ENCODE peak calls at places on chromosomes 5 and 9, in nine cellular contexts. T is OCI-LY7; V is heart right ventricle; J is NCI-H187 treated with DMSO at 0.1 percent for 48 hours; I is stimulated activated CD4-positive, alpha-beta T cell treated with anti-CD3 and anti-CD28 coated beads, Interleukin-1b, Interleukin-23, amount 100 ng/mL, for 1 hour; X is HFFc6; K is activated CD4-positive, alpha-beta memory T cell treated with anti-CD3 and anti-CD28 coated beads, Interleukin-2, amount 10 ng/mL, durations not matched to agents 7 days and 5 days; B is uterus; G is DMS79 treated with DMSO at 0.1 percent for 48 hours. H is an unnamed sample.

GRCh38 chr5:119393201-119393691 is 37.4 kb downstream of the TNFAIP8 start:
- DNase-seq in G (no peak), V (no peak), K (no peak), B (no peak), I (no peak), X (peak; percentile 36), T (no peak), J (no peak), H (no peak)

GRCh38 chr5:95936812-95937397 is 24.7 kb downstream of the ELL2 start:
- DNase-seq in K (no peak), J (no peak), T (no peak), X (no peak), V (no peak), G (no peak), B (no peak), I (no peak), H (no peak)

GRCh38 chr5:45622365-45622764 is 73.8 kb downstream of the HCN1 start:
- DNase-seq in G (no peak), V (no peak), T (no peak), B (no peak), X (no peak), J (no peak), K (no peak), I (no peak), H (no peak)

GRCh38 chr9:504921-505821 is 290.5 kb downstream of the DOCK8 start:
- DNase-seq in G (no peak), B (peak; percentile 39), K (no peak), I (no peak), J (no peak), X (no peak), V (peak; percentile 14), T (peak; percentile 32), H (no peak)

GRCh38 chr5:5575461-5575860 is 153.0 kb downstream of the ICE1 start:
- DNase-seq in K (no peak), X (no peak), G (no peak), T (no peak), V (no peak), B (no peak), I (no peak), J (no peak), H (no peak)

GRCh38 chr5:150788974-150789373 is 10.4 kb downstream of the SMIM3 start:
- DNase-seq in I (no peak), J (no peak), T (no peak), B (no peak), G (no peak), K (no peak), X (no peak), V (no peak), H (no peak)

GRCh38 chr5:67246108-67246507 is 49.5 kb upstream of the CD180 start:
- DNase-seq in I (no peak), T (peak; percentile 77), G (peak; percentile 71), J (peak; percentile 46), X (peak; percentile 63), K (no peak), B (no peak), V (peak; percentile 50), H (peak; percentile 54)

GRCh38 chr5:52922384-52922783 is 66.8 kb upstream of the ITGA2 start:
- DNase-seq in J (no peak), T (no peak), K (no peak), V (no peak), G (no peak), B (no peak), X (peak; percentile 91), I (no peak), H (no peak)

GRCh38 chr5:73419414-73420390 is 28.9 kb downstream of the FOXD1 start:
- DNase-seq in J (no peak), X (no peak), T (no peak), B (no peak), G (peak; percentile 29), K (no peak), I (no peak), V (no peak), H (no peak)

GRCh38 chr5:31407921-31408714 is 123.8 kb downstream of the DROSHA start:
- DNase-seq in J (no peak), B (no peak), G (no peak), I (no peak), X (peak; percentile 38), K (no peak), T (no peak), V (no peak), H (no peak)

GRCh38 chr5:132963175-132964104 is at the start of gene AFF4:
- DNase-seq in T (peak; percentile 95), X (peak; percentile 94), K (peak; percentile 90), J (peak; percentile 22), G (peak; percentile 58), I (peak; percentile 68), V (peak; percentile 96), B (peak; percentile 95), H (peak; percentile 94)

GRCh38 chr9:89864257-89864656 is 259.4 kb downstream of the GADD45G start:
- DNase-seq in T (no peak), V (no peak), B (no peak), X (no peak), K (no peak), J (no peak), G (peak; percentile 26), I (no peak), H (peak; percentile 56)

GRCh38 chr5:53782620-53783019 is 222.2 kb downstream of the NDUFS4 start:
- DNase-seq in I (no peak), T (no peak), B (no peak), X (no peak), G (peak; percentile 28), V (no peak), J (no peak), K (no peak), H (peak; percentile 88)

GRCh38 chr5:142782976-142783539 is 12.9 kb downstream of the ARHGAP26 start:
- DNase-seq in G (no peak), K (no peak), B (peak; percentile 87), J (no peak), V (peak; percentile 81), T (no peak), I (no peak), X (no peak), H (no peak)

GRCh38 chr9:123642291-123643278 is 286.6 kb downstream of the CRB2 start:
- DNase-seq in V (peak; percentile 58), I (no peak), B (peak; percentile 31), X (no peak), J (peak; percentile 72), G (peak; percentile 97), K (no peak), T (no peak), H (peak; percentile 52)

GRCh38 chr5:14503017-14503680 is 78.4 kb upstream of the OTULINL start:
- DNase-seq in K (no peak), X (no peak), B (no peak), G (no peak), J (no peak), T (no peak), V (no peak), I (no peak), H (no peak)

GRCh38 chr5:90873033-90873517 is 314.5 kb downstream of the ADGRV1 start:
- DNase-seq in K (no peak), J (no peak), B (no peak), G (no peak), V (no peak), I (no peak), T (no peak), X (no peak), H (no peak)

GRCh38 chr5:77644443-77645157 is 6.1 kb upstream of the OTP start:
- DNase-seq in B (no peak), J (no peak), V (no peak), T (no peak), I (no peak), K (no peak), X (no peak), G (peak; percentile 9), H (peak; percentile 12)

GRCh38 chr5:86780018-86780417 is 162.3 kb downstream of the COX7C start:
- DNase-seq in T (no peak), I (no peak), J (no peak), G (no peak), X (no peak), B (no peak), V (no peak), K (no peak), H (no peak)

GRCh38 chr5:96074460-96075254 is 113.0 kb upstream of the ELL2 start:
- DNase-seq in V (no peak), J (no peak), I (no peak), X (no peak), T (no peak), G (no peak), B (no peak), K (no peak), H (no peak)

GRCh38 chr5:40436535-40437237 is 243.0 kb upstream of the PTGER4 start:
- DNase-seq in K (peak; percentile 49), T (no peak), J (no peak), I (no peak), B (no peak), G (no peak), V (no peak), X (no peak), H (no peak)

GRCh38 chr5:61301345-61301744 is 30.7 kb upstream of the ZSWIM6 start:
- DNase-seq in J (no peak), B (no peak), V (no peak), K (no peak), I (no peak), G (no peak), X (peak; percentile 77), T (no peak), H (no peak)

GRCh38 chr9:69122086-69122390 is 52.0 kb upstream of the TJP2 start:
- DNase-seq in K (peak; percentile 47), J (peak; percentile 5), X (peak; percentile 52), V (peak; percentile 73), I (no peak), T (no peak), B (peak; percentile 50), G (peak; percentile 44), H (peak; percentile 66)

GRCh38 chr9:35791321-35791921 is at the start of gene NPR2:
- DNase-seq in G (no peak), J (no peak), T (no peak), K (no peak), I (no peak), B (peak; percentile 67), V (peak; percentile 30), X (no peak), H (no peak)

GRCh38 chr5:103617090-103617489 is 54.5 kb upstream of the NUDT12 start:
- DNase-seq in G (no peak), B (no peak), T (no peak), J (no peak), X (no peak), I (no peak), K (no peak), V (no peak), H (peak; percentile 10)

GRCh38 chr5:2563046-2563445 is 188.4 kb downstream of the IRX2 start:
- DNase-seq in B (no peak), T (no peak), J (no peak), K (no peak), V (no peak), X (no peak), I (no peak), G (no peak), H (no peak)